ENCODE peak calls at places on chromosomes 16 and 17, in four cellular contexts. P is IMR-90, X is K562, B is GM12878. K is an unnamed sample.

GRCh38 chr17:29594441-29595090 is 1.6 kb downstream of the ANKRD13B start:
- DNase-seq in X (no peak), B (no peak), P (no peak), K (no peak)

GRCh38 chr16:12440233-12440530 is 363.5 kb downstream of the CPPED1 start:
- DNase-seq in P (peak), X (no peak), B (no peak), K (no peak)

GRCh38 chr16:67726106-67727034 is 7.3 kb upstream of the GFOD2 start:
- DNase-seq in X (no peak), P (peak), B (no peak), K (peak)

GRCh38 chr17:47866941-47867340 is 16.0 kb upstream of the SP6 start:
- DNase-seq in B (no peak), X (peak), P (no peak), K (no peak)

GRCh38 chr17:75622771-75623273 is 10.4 kb upstream of the SMIM5 start:
- DNase-seq in P (no peak), X (no peak), B (no peak), K (no peak)

GRCh38 chr16:8858994-8859912 is 9.6 kb downstream of the CARHSP1 start:
- DNase-seq in X (no peak), P (no peak), B (no peak), K (no peak)

GRCh38 chr17:20211246-20211645 is 202.1 kb downstream of the SPECC1 start:
- DNase-seq in X (no peak), P (no peak), B (no peak), K (no peak)

GRCh38 chr16:72637306-72637705 is 410.6 kb downstream of the ZFHX3 start:
- DNase-seq in B (no peak), P (peak), X (no peak), K (peak)

GRCh38 chr16:89701425-89702406 is at the start of gene SPATA2L:
- DNase-seq in B (peak), X (peak), P (peak), K (peak)

GRCh38 chr16:58306327-58306726 is 11.5 kb upstream of the PRSS54 start:
- DNase-seq in P (peak), X (no peak), B (no peak), K (peak)

DNA sequence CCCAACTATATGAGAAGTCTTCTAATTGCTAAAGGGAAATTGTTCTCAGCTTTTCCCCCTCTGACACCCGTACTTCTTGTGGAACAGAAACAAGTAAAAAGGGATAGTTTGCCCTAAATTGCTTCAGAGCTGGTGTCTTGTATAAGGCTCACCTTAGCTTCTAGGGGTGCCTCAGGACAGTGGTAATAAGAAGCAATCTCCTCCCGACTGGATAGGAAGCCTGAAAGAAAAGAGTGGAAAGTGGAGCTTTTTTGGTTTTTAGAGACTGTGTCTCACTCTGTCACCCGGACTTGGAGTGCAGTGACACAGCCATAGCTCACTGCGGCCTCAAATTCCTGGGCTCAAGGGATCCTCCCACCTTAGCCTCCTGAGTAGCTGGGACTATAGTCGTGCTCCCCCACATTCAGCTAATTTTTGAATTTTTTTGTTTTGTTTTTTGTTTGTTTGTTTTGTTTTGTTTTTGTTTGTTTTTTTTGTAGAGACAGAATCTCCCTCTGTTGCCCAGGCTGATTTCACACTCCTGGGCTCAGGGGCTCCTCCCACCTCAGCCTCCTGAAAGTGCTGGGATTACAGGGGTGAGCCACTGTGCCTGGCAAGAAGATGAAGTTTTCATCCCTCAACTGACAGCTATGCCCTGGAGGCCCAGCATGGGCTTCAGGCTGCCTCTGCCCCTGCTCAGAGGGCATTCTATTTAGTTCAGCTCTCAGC is 3.4 kb downstream of the TAT start:
- DNase-seq in X (no peak), P (no peak), B (no peak), K (no peak)
- TF ChIP-seq POLR2A in X (no peak), P (no peak), B (no peak), K (no peak)

GRCh38 chr16:26856271-26856670 is 210.5 kb upstream of the C16orf82 start:
- DNase-seq in B (no peak), X (no peak), P (no peak), K (no peak)
- TF ChIP-seq FOS in B (no peak), X (no peak), P (no peak), K (no peak)

GRCh38 chr17:46193626-46194392 is 580 bp upstream of the KANSL1 start:
- DNase-seq in B (peak), P (peak), X (peak), K (peak)
- TF ChIP-seq POLR2A in B (peak), P (no peak), X (peak), K (peak)

GRCh38 chr16:56199164-56199563 is 7.9 kb downstream of the GNAO1 start:
- DNase-seq in X (no peak), B (peak), P (no peak), K (no peak)

GRCh38 chr16:56203052-56203451 is 11.8 kb downstream of the GNAO1 start:
- DNase-seq in P (peak), B (no peak), X (peak), K (no peak)

GRCh38 chr16:56204836-56205235 is 13.5 kb downstream of the GNAO1 start:
- DNase-seq in X (no peak), P (no peak), B (no peak), K (no peak)

GRCh38 chr16:56201030-56201429 is 9.7 kb downstream of the GNAO1 start:
- DNase-seq in P (no peak), X (no peak), B (no peak), K (no peak)

DNA sequence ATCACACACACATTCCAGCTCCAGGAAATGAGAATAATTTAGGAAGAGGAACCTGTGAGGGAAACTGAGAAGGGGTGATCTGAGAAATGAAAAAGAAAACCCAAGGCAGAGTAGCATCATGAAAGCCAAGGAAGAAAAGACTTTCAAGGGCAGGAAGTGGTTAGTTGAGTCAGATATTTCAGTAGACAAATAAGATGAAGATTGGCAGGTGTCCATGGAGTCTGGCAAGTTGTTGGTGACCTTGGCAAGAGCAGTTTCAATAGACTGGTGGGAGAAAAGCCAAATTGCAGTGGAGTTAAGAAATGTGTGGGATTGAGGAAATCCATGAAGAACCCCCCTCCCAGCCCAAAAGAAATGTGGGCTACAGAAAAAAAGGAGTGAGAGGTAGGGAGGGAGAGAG is 10.7 kb downstream of the GNAO1 start:
- DNase-seq in X (no peak), P (no peak), B (no peak), K (no peak)
- TF ChIP-seq FOS in X (no peak), P (no peak), B (no peak), K (no peak)

K was measured in endothelial cell of umbilical vein.